ENCODE peak calls at places on chromosomes 4 and X, in ten cellular contexts. J, S, P, G, Z, D, K, C, X and O are unnamed samples.
A peak's percentile ranks its signal among the peaks of the same experiment; 100 is the strongest.

GRCh38 chr4:81747242-81747930 is 275.7 kb upstream of the RASGEF1B start:
- DNase-seq in J (no peak), S (no peak), P (no peak), G (no peak), Z (peak; percentile 79), D (no peak), K (no peak), C (no peak), X (no peak), O (peak; percentile 3)

GRCh38 chrX:153499258-153499657 is 4.5 kb downstream of the BGN start:
- DNase-seq in J (no peak), S (no peak), P (no peak), G (no peak), Z (no peak), D (no peak), K (no peak), C (no peak), X (no peak), O (no peak)

GRCh38 chrX:9770319-9770718 is 4.7 kb upstream of the GPR143 start:
- DNase-seq in J (no peak), S (peak; percentile 13), P (no peak), G (no peak), Z (peak; percentile 57), D (no peak), K (no peak), C (no peak), X (no peak), O (no peak)

GRCh38 chrX:4570141-4570540 is 856.7 kb upstream of the PRKX start:
- DNase-seq in J (no peak), S (peak; percentile 0), P (no peak), G (no peak), Z (no peak), D (no peak), K (no peak), C (no peak), X (no peak), O (no peak)

GRCh38 chr4:78638324-78639172 is 87.0 kb downstream of the ANXA3 start:
- DNase-seq in J (peak; percentile 34), S (no peak), P (no peak), G (no peak), Z (no peak), D (peak; percentile 81), K (no peak), C (no peak), X (no peak), O (no peak)

GRCh38 chrX:114165537-114165936 is 418.3 kb upstream of the HTR2C start:
- DNase-seq in J (no peak), S (no peak), P (no peak), G (no peak), Z (no peak), D (peak; percentile 5), K (no peak), C (no peak), X (no peak), O (no peak)

GRCh38 chrX:31350808-31351074 is 278.9 kb upstream of the FTHL17 start:
- DNase-seq in J (no peak), S (no peak), P (no peak), G (no peak), Z (no peak), D (no peak), K (no peak), C (no peak), X (no peak), O (no peak)

GRCh38 chr4:39032218-39033085 is at the start of gene TMEM156:
- DNase-seq in J (no peak), S (peak; percentile 59), P (no peak), G (no peak), Z (peak; percentile 71), D (peak; percentile 92), K (no peak), C (no peak), X (no peak), O (no peak)

GRCh38 chr4:157996061-157996460 is 176.8 kb downstream of the GASK1B start:
- DNase-seq in J (no peak), S (no peak), P (no peak), G (no peak), Z (no peak), D (no peak), K (no peak), C (peak; percentile 37), X (no peak), O (no peak)

GRCh38 chr4:122824616-122825015 is 2.0 kb upstream of the FGF2 start:
- DNase-seq in J (no peak), S (no peak), P (no peak), G (no peak), Z (no peak), D (no peak), K (no peak), C (no peak), X (no peak), O (no peak)

GRCh38 chr4:140423106-140423505 is 4.3 kb downstream of the CLGN start:
- DNase-seq in J (no peak), S (no peak), P (no peak), G (no peak), Z (no peak), D (no peak), K (no peak), C (no peak), X (no peak), O (no peak)

GRCh38 chrX:110938977-110939732 is 143.5 kb upstream of the CHRDL1 start:
- DNase-seq in J (no peak), S (no peak), P (no peak), G (no peak), Z (no peak), D (no peak), K (no peak), C (no peak), X (no peak), O (no peak)

GRCh38 chr4:2102045-2102883 is 43.1 kb downstream of the NAT8L start:
- DNase-seq in J (no peak), S (no peak), P (no peak), G (no peak), Z (no peak), D (no peak), K (no peak), C (no peak), X (no peak), O (no peak)

GRCh38 chr4:137711502-137711901 is 179.2 kb upstream of the PCDH18 start:
- DNase-seq in J (no peak), S (no peak), P (no peak), G (no peak), Z (no peak), D (no peak), K (peak; percentile 11), C (no peak), X (no peak), O (no peak)

GRCh38 chr4:60589425-60589824 is 610.7 kb upstream of the ADGRL3 start:
- DNase-seq in J (no peak), S (no peak), P (no peak), G (no peak), Z (peak; percentile 65), D (no peak), K (no peak), C (no peak), X (no peak), O (no peak)

GRCh38 chr4:76689079-76689817 is 208.7 kb downstream of the SOWAHB start:
- DNase-seq in J (no peak), S (peak; percentile 70), P (no peak), G (no peak), Z (no peak), D (peak; percentile 49), K (peak; percentile 82), C (peak; percentile 40), X (peak; percentile 57), O (peak; percentile 38)

GRCh38 chr4:2526559-2526958 is 9.9 kb upstream of the FAM193A start:
- DNase-seq in J (no peak), S (no peak), P (no peak), G (no peak), Z (no peak), D (no peak), K (no peak), C (no peak), X (no peak), O (no peak)

GRCh38 chrX:108268434-108269080 is 169.7 kb downstream of the COL4A6 start:
- DNase-seq in J (no peak), S (peak; percentile 68), P (no peak), G (no peak), Z (peak; percentile 1), D (no peak), K (no peak), C (no peak), X (no peak), O (no peak)

GRCh38 chrX:13764765-13765164 is 30.2 kb downstream of the OFD1 start:
- DNase-seq in J (no peak), S (peak; percentile 17), P (no peak), G (no peak), Z (no peak), D (no peak), K (peak; percentile 54), C (peak; percentile 24), X (no peak), O (peak; percentile 35)

GRCh38 chrX:1720826-1721225 is 106.0 kb downstream of the ASMT start:
- DNase-seq in J (no peak), S (no peak), P (no peak), G (no peak), Z (no peak), D (no peak), K (no peak), C (no peak), X (no peak), O (no peak)

GRCh38 chr4:156763511-156763910 is 208.1 kb downstream of the PDGFC start:
- DNase-seq in J (no peak), S (no peak), P (no peak), G (no peak), Z (no peak), D (no peak), K (peak; percentile 8), C (no peak), X (no peak), O (peak; percentile 78)

GRCh38 chrX:21666679-21667078 is 8.5 kb upstream of the KLHL34 start:
- DNase-seq in J (no peak), S (peak; percentile 9), P (no peak), G (no peak), Z (no peak), D (no peak), K (no peak), C (no peak), X (no peak), O (no peak)

GRCh38 chr4:119598521-119598920 is 30.1 kb downstream of the PDE5A start:
- DNase-seq in J (no peak), S (no peak), P (no peak), G (no peak), Z (no peak), D (no peak), K (no peak), C (no peak), X (no peak), O (no peak)

GRCh38 chr4:94390804-94391410 is 48.3 kb upstream of the HPGDS start:
- DNase-seq in J (peak; percentile 6), S (peak; percentile 41), P (no peak), G (no peak), Z (peak; percentile 40), D (peak; percentile 29), K (peak; percentile 33), C (no peak), X (no peak), O (no peak)

GRCh38 chrX:77346859-77347258 is 100.3 kb upstream of the FGF16 start:
- DNase-seq in J (no peak), S (no peak), P (no peak), G (no peak), Z (no peak), D (no peak), K (no peak), C (no peak), X (no peak), O (no peak)